ENCODE peak calls at places on chromosomes 13 and 19, in five cellular contexts. W is endodermal cell, K is fibroblast of lung, Y is IMR-90, Q is lower lobe of right lung. V is an unnamed sample.
A peak's percentile ranks its signal among the peaks of the same experiment; 100 is the strongest.

GRCh38 chr13:88189724-88190123 is 518.6 kb downstream of the SLITRK5 start:
- DNase-seq in W (no peak), K (no peak), Y (no peak), Q (no peak), V (no peak)

GRCh38 chr13:80497007-80497406 is 156.1 kb upstream of the SPRY2 start:
- DNase-seq in W (no peak), K (no peak), Y (no peak), Q (no peak), V (no peak)

GRCh38 chr13:93388701-93389100 is 162.1 kb downstream of the GPC6 start:
- DNase-seq in W (no peak), K (peak; percentile 65), Y (peak; percentile 86), Q (no peak), V (no peak)

GRCh38 chr19:1853295-1854031 is 5.2 kb upstream of the REXO1 start:
- DNase-seq in W (peak; percentile 96), K (peak; percentile 74), Y (peak; percentile 68), Q (peak; percentile 90), V (no peak)

GRCh38 chr19:39590265-39590664 is 12.1 kb upstream of the LGALS13 start:
- DNase-seq in W (peak; percentile 81), K (no peak), Y (peak; percentile 5), Q (no peak), V (no peak)

GRCh38 chr13:75581874-75582640 is 32.5 kb downstream of the UCHL3 start:
- DNase-seq in W (no peak), K (peak; percentile 5), Y (peak; percentile 18), Q (no peak), V (no peak)

GRCh38 chr13:25882732-25883357 is 169.0 kb downstream of the SHISA2 start:
- DNase-seq in W (peak; percentile 59), K (no peak), Y (no peak), Q (no peak), V (no peak)

GRCh38 chr13:113855012-113855921 is 8.6 kb downstream of the GAS6 start:
- DNase-seq in W (peak; percentile 24), K (no peak), Y (no peak), Q (peak; percentile 35), V (peak; percentile 45)

GRCh38 chr19:46603195-46603637 is 2.1 kb downstream of the CALM3 start:
- DNase-seq in W (peak; percentile 61), K (no peak), Y (no peak), Q (peak; percentile 39), V (no peak)

GRCh38 chr19:46606019-46606418 is 4.9 kb downstream of the CALM3 start:
- DNase-seq in W (peak; percentile 22), K (no peak), Y (no peak), Q (peak; percentile 41), V (no peak)

GRCh38 chr13:48294670-48295069 is 8.9 kb upstream of the RB1 start:
- DNase-seq in W (no peak), K (no peak), Y (no peak), Q (no peak), V (no peak)

GRCh38 chr13:48295271-48295670 is 8.3 kb upstream of the RB1 start:
- DNase-seq in W (no peak), K (no peak), Y (no peak), Q (no peak), V (no peak)

GRCh38 chr13:48291730-48292129 is 11.8 kb upstream of the RB1 start:
- DNase-seq in W (no peak), K (no peak), Y (no peak), Q (no peak), V (no peak)

GRCh38 chr13:48296528-48296927 is 7.0 kb upstream of the RB1 start:
- DNase-seq in W (no peak), K (no peak), Y (no peak), Q (no peak), V (no peak)

GRCh38 chr13:48292650-48293049 is 10.9 kb upstream of the RB1 start:
- DNase-seq in W (no peak), K (no peak), Y (no peak), Q (no peak), V (no peak)
- H3K4me1 ChIP-seq in W (peaks cover 3% of the 10 kb centered on the region), K (no peaks in the 10 kb centered on the region), Y (no peaks in the 10 kb centered on the region), Q (no peaks in the 10 kb centered on the region), V (no peaks in the 10 kb centered on the region)

GRCh38 chr19:5436101-5436947 is 18.9 kb upstream of the ZNRF4 start:
- DNase-seq in W (peak; percentile 97), K (no peak), Y (peak; percentile 73), Q (no peak), V (no peak)
- H3K4me3 ChIP-seq in W (peak overlapping the region; percentile 82), K (no peak overlapping the region), Y (peak overlapping the region; percentile 42), Q (no peak overlapping the region), V (no peak overlapping the region)

GRCh38 chr13:59012731-59013130 is 1151.0 kb downstream of the DIAPH3 start:
- DNase-seq in W (peak; percentile 83), K (no peak), Y (no peak), Q (no peak), V (no peak)

GRCh38 chr13:59016250-59016649 is 1147.5 kb downstream of the DIAPH3 start:
- DNase-seq in W (no peak), K (no peak), Y (no peak), Q (no peak), V (no peak)
- H3K4me1 ChIP-seq in W (peaks cover 12% of the 10 kb centered on the region), K (no peaks in the 10 kb centered on the region), Y (no peaks in the 10 kb centered on the region), Q (no peaks in the 10 kb centered on the region), V (no peaks in the 10 kb centered on the region)

DNA sequence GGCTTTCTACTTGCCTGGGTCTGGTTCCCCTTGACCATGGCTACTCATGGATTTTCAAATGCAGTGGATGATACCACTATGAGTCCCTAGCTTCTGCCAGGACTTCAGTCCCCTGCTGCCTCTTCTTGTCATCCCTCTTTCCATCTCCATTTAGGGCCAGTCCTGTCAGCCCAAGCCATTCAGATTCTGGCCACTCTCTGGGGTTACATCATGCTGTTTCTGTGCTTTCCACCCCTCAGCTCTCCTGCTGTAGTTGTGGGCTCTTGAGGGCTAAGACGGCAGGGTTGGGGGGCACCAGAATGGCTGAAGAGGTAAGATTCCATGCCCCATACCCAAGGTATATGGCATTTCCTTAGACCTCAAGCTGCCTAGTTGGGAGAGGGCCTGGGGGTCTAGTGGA is 13.2 kb upstream of the ZNF492 start:
- DNase-seq in W (no peak), K (no peak), Y (no peak), Q (no peak), V (no peak)
- H3K4me3 ChIP-seq in W (no peak overlapping the region), K (no peak overlapping the region), Y (no peak overlapping the region), Q (no peak overlapping the region), V (no peak overlapping the region)

GRCh38 chr19:37955986-37956385 is 49.0 kb downstream of the SIPA1L3 start:
- DNase-seq in W (no peak), K (no peak), Y (no peak), Q (no peak), V (no peak)

GRCh38 chr19:37951816-37952210 is 44.8 kb downstream of the SIPA1L3 start:
- DNase-seq in W (no peak), K (no peak), Y (no peak), Q (no peak), V (no peak)

GRCh38 chr19:37953576-37954303 is 46.7 kb downstream of the SIPA1L3 start:
- DNase-seq in W (no peak), K (no peak), Y (no peak), Q (no peak), V (no peak)

GRCh38 chr19:37953125-37953524 is 46.1 kb downstream of the SIPA1L3 start:
- DNase-seq in W (no peak), K (no peak), Y (no peak), Q (no peak), V (no peak)

GRCh38 chr19:37954421-37954874 is 47.4 kb downstream of the SIPA1L3 start:
- DNase-seq in W (no peak), K (no peak), Y (no peak), Q (no peak), V (no peak)
- H3K4me1 ChIP-seq in W (peaks cover 6% of the 10 kb centered on the region), K (no peaks in the 10 kb centered on the region), Y (peaks cover 5% of the 10 kb centered on the region), Q (no peaks in the 10 kb centered on the region), V (peaks cover 35% of the 10 kb centered on the region)

GRCh38 chr13:30600470-30600869 is 17.2 kb upstream of the USPL1 start:
- DNase-seq in W (no peak), K (peak; percentile 20), Y (no peak), Q (peak; percentile 49), V (no peak)

GRCh38 chr13:30605052-30605451 is 12.7 kb upstream of the USPL1 start:
- DNase-seq in W (no peak), K (no peak), Y (no peak), Q (no peak), V (no peak)

GRCh38 chr13:30601836-30602235 is 15.9 kb upstream of the USPL1 start:
- DNase-seq in W (no peak), K (no peak), Y (no peak), Q (no peak), V (no peak)
- H3K4me3 ChIP-seq in W (no peak overlapping the region), K (no peak overlapping the region), Y (no peak overlapping the region), Q (no peak overlapping the region), V (no peak overlapping the region)

GRCh38 chr19:38250428-38250820 is 5.8 kb downstream of the PPP1R14A start:
- DNase-seq in W (no peak), K (no peak), Y (no peak), Q (no peak), V (no peak)
- H3K4me1 ChIP-seq in W (peaks cover 5% of the 10 kb centered on the region), K (peaks cover 24% of the 10 kb centered on the region), Y (peaks cover 33% of the 10 kb centered on the region), Q (peaks cover 26% of the 10 kb centered on the region), V (peaks cover 10% of the 10 kb centered on the region)

V was measured in RWPE2.